ENCODE peak calls at places on chromosomes 7 and 10, in seven cellular contexts. One of them, this sample, is unnamed. For H3K27me3, the result is how much of the 10 kb centered on the place peaks cover.

GRCh38 chr7:154231732-154232131 is 179.5 kb downstream of the DPP6 start:
- DNase-seq in colonic mucosa: no peak
- DNase-seq in aorta: no peak
- DNase-seq in adrenal gland: no peak
- DNase-seq in WERI-Rb-1: no peak
- DNase-seq in dorsolateral prefrontal cortex: no peak
- DNase-seq in right cardiac atrium: no peak
- DNase-seq in this sample: no peak

GRCh38 chr7:102912742-102913141 is at the start of gene LRRC17:
- DNase-seq in colonic mucosa: no peak
- DNase-seq in right cardiac atrium: no peak
- DNase-seq in aorta: no peak
- DNase-seq in WERI-Rb-1: no peak
- DNase-seq in adrenal gland: no peak
- DNase-seq in dorsolateral prefrontal cortex: no peak
- DNase-seq in this sample: peak

GRCh38 chr10:35367991-35368390 is 31.7 kb downstream of the CCNY start:
- DNase-seq in WERI-Rb-1: no peak
- DNase-seq in aorta: no peak
- DNase-seq in dorsolateral prefrontal cortex: no peak
- DNase-seq in adrenal gland: no peak
- DNase-seq in right cardiac atrium: no peak
- DNase-seq in colonic mucosa: no peak
- DNase-seq in this sample: no peak

GRCh38 chr10:5944389-5945202 is 32.7 kb downstream of the IL15RA start:
- DNase-seq in colonic mucosa: peak
- DNase-seq in aorta: peak
- DNase-seq in adrenal gland: peak
- DNase-seq in dorsolateral prefrontal cortex: peak
- DNase-seq in WERI-Rb-1: no peak
- DNase-seq in right cardiac atrium: peak
- DNase-seq in this sample: peak

GRCh38 chr10:118047363-118047719 is 600 bp upstream of the RAB11FIP2 start:
- DNase-seq in right cardiac atrium: peak
- DNase-seq in WERI-Rb-1: no peak
- DNase-seq in dorsolateral prefrontal cortex: no peak
- DNase-seq in aorta: peak
- DNase-seq in adrenal gland: peak
- DNase-seq in colonic mucosa: peak
- DNase-seq in this sample: no peak

GRCh38 chr7:73718438-73718881 is 1.0 kb downstream of the STX1A start:
- DNase-seq in adrenal gland: no peak
- DNase-seq in aorta: no peak
- DNase-seq in colonic mucosa: no peak
- DNase-seq in WERI-Rb-1: peak
- DNase-seq in dorsolateral prefrontal cortex: no peak
- DNase-seq in right cardiac atrium: no peak
- DNase-seq in this sample: no peak

GRCh38 chr10:36606234-36606839 is 519.1 kb upstream of the ANKRD30A start:
- DNase-seq in WERI-Rb-1: no peak
- DNase-seq in adrenal gland: no peak
- DNase-seq in dorsolateral prefrontal cortex: no peak
- DNase-seq in aorta: no peak
- DNase-seq in right cardiac atrium: no peak
- DNase-seq in colonic mucosa: no peak
- DNase-seq in this sample: no peak

GRCh38 chr10:92124524-92125168 is 166.2 kb downstream of the CPEB3 start:
- DNase-seq in colonic mucosa: peak
- DNase-seq in WERI-Rb-1: no peak
- DNase-seq in aorta: no peak
- DNase-seq in adrenal gland: no peak
- DNase-seq in dorsolateral prefrontal cortex: no peak
- DNase-seq in right cardiac atrium: peak
- DNase-seq in this sample: no peak

GRCh38 chr10:97764519-97764931 is 7.3 kb downstream of the SFRP5 start:
- DNase-seq in right cardiac atrium: no peak
- DNase-seq in adrenal gland: no peak
- DNase-seq in colonic mucosa: no peak
- DNase-seq in dorsolateral prefrontal cortex: no peak
- DNase-seq in aorta: peak
- DNase-seq in WERI-Rb-1: no peak
- DNase-seq in this sample: no peak

DNA sequence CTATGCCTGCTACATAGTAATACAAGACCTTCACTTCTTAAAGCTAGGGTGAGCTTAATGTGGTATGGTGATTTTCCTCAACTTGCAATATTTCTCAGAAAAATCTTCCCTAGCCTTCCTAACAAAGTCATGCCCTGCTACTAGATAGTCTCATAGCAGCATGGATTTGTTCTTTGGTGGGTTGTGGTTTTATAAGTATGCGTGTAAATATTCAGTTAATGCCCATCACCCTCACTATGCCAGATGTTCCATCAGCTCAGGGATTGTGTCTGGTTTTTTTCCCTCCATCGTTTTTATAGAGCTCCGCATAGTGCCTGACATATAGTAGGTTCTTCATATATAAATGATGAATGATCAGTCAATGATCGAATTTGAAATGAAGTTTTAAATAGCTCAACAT is 182.8 kb downstream of the CREB5 start:
- DNase-seq in aorta: no peak
- DNase-seq in colonic mucosa: no peak
- DNase-seq in WERI-Rb-1: no peak
- DNase-seq in right cardiac atrium: no peak
- DNase-seq in dorsolateral prefrontal cortex: no peak
- DNase-seq in adrenal gland: no peak
- DNase-seq in this sample: no peak
- H3K27ac ChIP-seq in aorta: no peak
- H3K27ac ChIP-seq in colonic mucosa: no peak
- H3K27ac ChIP-seq in WERI-Rb-1: no peak
- H3K27ac ChIP-seq in right cardiac atrium: no peak
- H3K27ac ChIP-seq in dorsolateral prefrontal cortex: no peak
- H3K27ac ChIP-seq in adrenal gland: no peak
- H3K27ac ChIP-seq in this sample: no peak

GRCh38 chr7:1370738-1371137 is 88.5 kb downstream of the MICALL2 start:
- DNase-seq in right cardiac atrium: no peak
- DNase-seq in WERI-Rb-1: no peak
- DNase-seq in aorta: peak
- DNase-seq in adrenal gland: no peak
- DNase-seq in colonic mucosa: no peak
- DNase-seq in dorsolateral prefrontal cortex: no peak
- DNase-seq in this sample: no peak
- H3K27me3 ChIP-seq in right cardiac atrium: under half
- H3K27me3 ChIP-seq in WERI-Rb-1: under half
- H3K27me3 ChIP-seq in aorta: under half
- H3K27me3 ChIP-seq in adrenal gland: under half
- H3K27me3 ChIP-seq in colonic mucosa: under half
- H3K27me3 ChIP-seq in dorsolateral prefrontal cortex: half or more
- H3K27me3 ChIP-seq in this sample: under half

GRCh38 chr10:61452229-61452651 is 941 bp downstream of the TMEM26 start:
- DNase-seq in WERI-Rb-1: no peak
- DNase-seq in aorta: no peak
- DNase-seq in dorsolateral prefrontal cortex: no peak
- DNase-seq in right cardiac atrium: no peak
- DNase-seq in colonic mucosa: no peak
- DNase-seq in adrenal gland: no peak
- DNase-seq in this sample: no peak

GRCh38 chr10:61454541-61454940 is 1.4 kb upstream of the TMEM26 start:
- DNase-seq in adrenal gland: no peak
- DNase-seq in WERI-Rb-1: no peak
- DNase-seq in aorta: no peak
- DNase-seq in dorsolateral prefrontal cortex: no peak
- DNase-seq in colonic mucosa: no peak
- DNase-seq in right cardiac atrium: no peak
- DNase-seq in this sample: no peak

GRCh38 chr10:61452655-61453641 is at the start of gene TMEM26:
- DNase-seq in WERI-Rb-1: peak
- DNase-seq in adrenal gland: peak
- DNase-seq in dorsolateral prefrontal cortex: no peak
- DNase-seq in right cardiac atrium: peak
- DNase-seq in colonic mucosa: peak
- DNase-seq in aorta: peak
- DNase-seq in this sample: peak

GRCh38 chr10:61447127-61447526 is 6.1 kb downstream of the TMEM26 start:
- DNase-seq in right cardiac atrium: no peak
- DNase-seq in adrenal gland: no peak
- DNase-seq in WERI-Rb-1: no peak
- DNase-seq in aorta: no peak
- DNase-seq in dorsolateral prefrontal cortex: no peak
- DNase-seq in colonic mucosa: no peak
- DNase-seq in this sample: no peak

GRCh38 chr10:61451357-61451756 is 1.8 kb downstream of the TMEM26 start:
- DNase-seq in adrenal gland: no peak
- DNase-seq in colonic mucosa: no peak
- DNase-seq in right cardiac atrium: no peak
- DNase-seq in dorsolateral prefrontal cortex: no peak
- DNase-seq in aorta: no peak
- DNase-seq in WERI-Rb-1: no peak
- DNase-seq in this sample: no peak
- H3K27ac ChIP-seq in adrenal gland: no peak
- H3K27ac ChIP-seq in colonic mucosa: no peak
- H3K27ac ChIP-seq in right cardiac atrium: no peak
- H3K27ac ChIP-seq in dorsolateral prefrontal cortex: no peak
- H3K27ac ChIP-seq in aorta: no peak
- H3K27ac ChIP-seq in WERI-Rb-1: no peak
- H3K27ac ChIP-seq in this sample: no peak

DNA sequence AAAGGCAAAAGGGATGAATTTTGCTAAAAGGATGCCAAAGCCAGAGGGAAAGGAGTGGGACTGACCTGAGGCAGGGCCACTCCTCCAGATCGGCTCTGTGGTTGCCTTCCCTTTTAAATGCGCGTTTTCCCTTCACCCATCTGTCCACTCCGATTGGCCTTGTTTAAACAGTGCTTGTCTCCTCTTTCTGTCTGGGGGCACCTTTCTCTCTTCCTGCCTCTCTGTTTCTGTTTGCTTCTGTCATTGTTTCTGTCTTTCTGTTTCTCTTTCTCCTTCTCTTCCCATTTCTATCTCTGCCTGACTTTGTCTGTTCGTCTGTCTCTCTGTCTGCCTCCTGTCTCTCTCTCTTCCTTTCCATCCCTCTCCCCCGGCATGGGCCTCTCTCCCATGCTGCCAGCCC is 29.6 kb upstream of the HSPB1 start:
- DNase-seq in adrenal gland: no peak
- DNase-seq in right cardiac atrium: no peak
- DNase-seq in WERI-Rb-1: no peak
- DNase-seq in colonic mucosa: no peak
- DNase-seq in aorta: no peak
- DNase-seq in dorsolateral prefrontal cortex: no peak
- DNase-seq in this sample: no peak
- H3K27me3 ChIP-seq in adrenal gland: under half
- H3K27me3 ChIP-seq in right cardiac atrium: under half
- H3K27me3 ChIP-seq in WERI-Rb-1: under half
- H3K27me3 ChIP-seq in colonic mucosa: under half
- H3K27me3 ChIP-seq in aorta: under half
- H3K27me3 ChIP-seq in dorsolateral prefrontal cortex: under half
- H3K27me3 ChIP-seq in this sample: under half

DNA sequence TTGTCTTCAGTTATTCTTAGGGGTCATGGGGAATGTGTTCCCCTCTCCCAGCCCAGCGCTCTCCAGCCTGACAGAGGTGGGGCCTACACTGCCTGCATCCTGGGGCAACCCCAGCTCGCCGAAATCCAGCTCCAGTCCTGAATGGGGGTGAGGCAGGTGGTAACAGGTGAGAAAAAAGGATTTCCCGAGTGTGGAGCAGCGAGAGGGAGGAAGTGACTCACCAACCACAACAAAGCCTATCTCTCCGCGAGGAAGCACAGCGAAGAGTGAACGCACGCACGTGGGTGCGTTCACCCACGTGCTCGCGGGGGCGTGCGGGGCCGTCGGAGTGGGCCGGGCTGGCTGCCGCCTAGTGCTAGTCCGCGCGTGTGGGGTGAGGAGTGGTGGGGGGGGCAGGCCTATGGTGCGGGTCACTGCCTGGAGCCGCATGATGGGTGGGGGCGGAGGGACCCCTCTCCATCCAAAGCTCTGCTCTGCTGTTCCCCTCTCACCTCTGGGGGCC is 855 bp upstream of the PALD1 start:
- DNase-seq in colonic mucosa: no peak
- DNase-seq in right cardiac atrium: no peak
- DNase-seq in dorsolateral prefrontal cortex: no peak
- DNase-seq in aorta: no peak
- DNase-seq in adrenal gland: no peak
- DNase-seq in WERI-Rb-1: no peak
- DNase-seq in this sample: peak
- H3K27ac ChIP-seq in colonic mucosa: peak
- H3K27ac ChIP-seq in right cardiac atrium: no peak
- H3K27ac ChIP-seq in dorsolateral prefrontal cortex: peak
- H3K27ac ChIP-seq in aorta: no peak
- H3K27ac ChIP-seq in adrenal gland: no peak
- H3K27ac ChIP-seq in WERI-Rb-1: no peak
- H3K27ac ChIP-seq in this sample: peak

DNA sequence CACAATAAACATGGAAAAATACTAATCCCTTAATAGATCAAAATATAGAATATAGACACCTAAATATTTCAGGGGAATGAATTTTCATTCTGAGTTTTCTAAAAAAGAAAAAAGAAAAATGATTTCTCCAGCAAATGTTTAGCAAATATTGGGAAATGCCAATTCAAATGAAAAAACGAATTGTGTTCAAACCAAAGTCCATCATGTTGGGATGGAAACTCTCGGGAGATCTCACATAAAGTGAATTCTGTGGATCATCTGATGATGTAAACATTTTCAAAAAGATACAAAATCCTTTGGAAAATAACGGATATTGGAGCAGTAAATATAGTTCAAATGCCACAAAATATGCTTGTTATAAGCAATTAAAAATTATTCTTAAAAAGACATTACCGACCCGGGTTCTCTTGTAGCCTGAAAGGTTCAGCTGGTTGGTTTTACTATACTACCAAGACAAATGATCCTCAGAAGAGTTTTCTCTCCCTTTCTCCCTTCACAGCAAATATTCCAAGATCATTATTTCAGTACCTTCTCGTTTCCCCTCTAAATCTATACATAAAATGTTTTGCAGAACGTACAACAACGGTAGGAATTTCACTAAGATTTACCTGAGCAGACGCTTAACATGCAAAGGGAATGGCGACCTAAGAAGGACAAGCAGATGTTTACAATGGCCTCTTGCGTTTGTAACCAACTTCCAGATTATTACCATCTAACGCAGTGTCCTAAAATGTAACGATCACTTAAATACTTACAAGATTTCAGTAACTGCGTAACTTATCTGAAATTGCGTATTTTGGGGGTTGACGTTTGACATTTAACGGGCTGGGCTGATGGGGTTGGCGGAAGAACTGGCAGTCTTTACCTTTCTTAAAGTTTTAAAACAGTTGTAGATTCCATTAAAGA is 2.5 kb downstream of the HOXA13 start:
- DNase-seq in adrenal gland: no peak
- DNase-seq in right cardiac atrium: no peak
- DNase-seq in dorsolateral prefrontal cortex: no peak
- DNase-seq in aorta: no peak
- DNase-seq in WERI-Rb-1: no peak
- DNase-seq in colonic mucosa: no peak
- DNase-seq in this sample: no peak
- H3K27me3 ChIP-seq in adrenal gland: half or more
- H3K27me3 ChIP-seq in right cardiac atrium: under half
- H3K27me3 ChIP-seq in dorsolateral prefrontal cortex: half or more
- H3K27me3 ChIP-seq in aorta: under half
- H3K27me3 ChIP-seq in WERI-Rb-1: half or more
- H3K27me3 ChIP-seq in colonic mucosa: under half
- H3K27me3 ChIP-seq in this sample: under half